ENCODE peak calls at places on chromosomes 13 and 19, in four cellular contexts. One of them, this sample, is unnamed.

GRCh38 chr13:40494932-40495619 is 171.4 kb downstream of the FOXO1 start:
- DNase-seq in neural progenitor cell: no peak
- DNase-seq in GM23248: no peak
- DNase-seq in IMR-90: no peak
- DNase-seq in this sample: no peak

GRCh38 chr19:29516358-29516725 is 9.5 kb upstream of the VSTM2B start:
- DNase-seq in GM23248: no peak
- DNase-seq in IMR-90: no peak
- DNase-seq in neural progenitor cell: no peak
- DNase-seq in this sample: no peak

GRCh38 chr19:16207490-16208025 is 9.8 kb downstream of the AP1M1 start:
- DNase-seq in neural progenitor cell: no peak
- DNase-seq in GM23248: no peak
- DNase-seq in IMR-90: no peak
- DNase-seq in this sample: no peak

GRCh38 chr19:41232686-41233085 is 13.7 kb downstream of the AXL start:
- DNase-seq in IMR-90: no peak
- DNase-seq in neural progenitor cell: no peak
- DNase-seq in GM23248: no peak
- DNase-seq in this sample: no peak

GRCh38 chr19:36013280-36014028 is 559 bp downstream of the ALKBH6 start:
- DNase-seq in IMR-90: no peak
- DNase-seq in neural progenitor cell: no peak
- DNase-seq in GM23248: peak
- DNase-seq in this sample: no peak

GRCh38 chr13:44160549-44161278 is 212.9 kb upstream of the SERP2 start:
- DNase-seq in neural progenitor cell: no peak
- DNase-seq in IMR-90: peak
- DNase-seq in GM23248: no peak
- DNase-seq in this sample: no peak

GRCh38 chr19:48836089-48837017 is at the start of gene HSD17B14:
- DNase-seq in IMR-90: no peak
- DNase-seq in GM23248: peak
- DNase-seq in neural progenitor cell: peak
- DNase-seq in this sample: no peak

GRCh38 chr13:46124967-46125933 is 20.4 kb upstream of the CPB2 start:
- DNase-seq in GM23248: peak
- DNase-seq in neural progenitor cell: no peak
- DNase-seq in IMR-90: no peak
- DNase-seq in this sample: no peak

GRCh38 chr13:99655351-99656091 is 154.2 kb downstream of the TM9SF2 start:
- DNase-seq in GM23248: peak
- DNase-seq in IMR-90: peak
- DNase-seq in neural progenitor cell: peak
- DNase-seq in this sample: peak

GRCh38 chr19:1082165-1082927 is 12.8 kb downstream of the POLR2E start:
- DNase-seq in neural progenitor cell: peak
- DNase-seq in GM23248: peak
- DNase-seq in IMR-90: no peak
- DNase-seq in this sample: peak

GRCh38 chr19:36973844-36974195 is 57.7 kb downstream of the ZNF568 start:
- DNase-seq in IMR-90: no peak
- DNase-seq in neural progenitor cell: no peak
- DNase-seq in GM23248: no peak
- DNase-seq in this sample: no peak

GRCh38 chr13:48775804-48776203 is 122.1 kb downstream of the CYSLTR2 start:
- DNase-seq in GM23248: peak
- DNase-seq in IMR-90: peak
- DNase-seq in neural progenitor cell: no peak
- DNase-seq in this sample: no peak

GRCh38 chr13:20998649-20999415 is 62.6 kb downstream of the LATS2 start:
- DNase-seq in IMR-90: no peak
- DNase-seq in neural progenitor cell: no peak
- DNase-seq in GM23248: no peak
- DNase-seq in this sample: no peak

GRCh38 chr13:92734545-92734944 is 492.1 kb upstream of the GPC6 start:
- DNase-seq in IMR-90: no peak
- DNase-seq in GM23248: no peak
- DNase-seq in neural progenitor cell: no peak
- DNase-seq in this sample: no peak

GRCh38 chr19:55472463-55472862 is 4.0 kb upstream of the ZNF628 start:
- DNase-seq in GM23248: peak
- DNase-seq in neural progenitor cell: no peak
- DNase-seq in IMR-90: peak
- DNase-seq in this sample: peak

GRCh38 chr13:111359237-111359915 is 38.9 kb downstream of the TEX29 start:
- DNase-seq in IMR-90: peak
- DNase-seq in GM23248: peak
- DNase-seq in neural progenitor cell: peak
- DNase-seq in this sample: no peak

GRCh38 chr19:41795031-41795461 is 1.3 kb upstream of the CEACAM3 start:
- DNase-seq in neural progenitor cell: peak
- DNase-seq in GM23248: peak
- DNase-seq in IMR-90: peak
- DNase-seq in this sample: no peak

GRCh38 chr13:20721454-20722357 is 18.2 kb downstream of the IL17D start:
- DNase-seq in neural progenitor cell: peak
- DNase-seq in IMR-90: peak
- DNase-seq in GM23248: peak
- DNase-seq in this sample: no peak

GRCh38 chr19:3609779-3610719 is 3.4 kb upstream of the TBXA2R start:
- DNase-seq in neural progenitor cell: no peak
- DNase-seq in IMR-90: no peak
- DNase-seq in GM23248: peak
- DNase-seq in this sample: no peak

GRCh38 chr19:13164370-13165090 is 14.3 kb downstream of the IER2 start:
- DNase-seq in IMR-90: peak
- DNase-seq in neural progenitor cell: peak
- DNase-seq in GM23248: peak
- DNase-seq in this sample: no peak

GRCh38 chr13:80571346-80572307 is 230.7 kb upstream of the SPRY2 start:
- DNase-seq in neural progenitor cell: no peak
- DNase-seq in IMR-90: no peak
- DNase-seq in GM23248: no peak
- DNase-seq in this sample: no peak

GRCh38 chr19:48230555-48231129 is 25.1 kb downstream of the CARD8 start:
- DNase-seq in neural progenitor cell: no peak
- DNase-seq in IMR-90: no peak
- DNase-seq in GM23248: no peak
- DNase-seq in this sample: no peak

GRCh38 chr19:21321996-21322395 is 7.2 kb downstream of the ZNF708 start:
- DNase-seq in IMR-90: no peak
- DNase-seq in neural progenitor cell: no peak
- DNase-seq in GM23248: peak
- DNase-seq in this sample: no peak

GRCh38 chr19:4376245-4376990 is 23.9 kb downstream of the SH3GL1 start:
- DNase-seq in neural progenitor cell: no peak
- DNase-seq in GM23248: no peak
- DNase-seq in IMR-90: no peak
- DNase-seq in this sample: no peak

GRCh38 chr13:52195052-52195837 is 35.8 kb upstream of the NEK3 start:
- DNase-seq in neural progenitor cell: peak
- DNase-seq in GM23248: peak
- DNase-seq in IMR-90: peak
- DNase-seq in this sample: no peak

GRCh38 chr19:1768918-1769644 is 15.8 kb downstream of the ONECUT3 start:
- DNase-seq in GM23248: no peak
- DNase-seq in IMR-90: no peak
- DNase-seq in neural progenitor cell: no peak
- DNase-seq in this sample: no peak

GRCh38 chr19:17058236-17058635 is 17.0 kb downstream of the HAUS8 start:
- DNase-seq in GM23248: peak
- DNase-seq in IMR-90: peak
- DNase-seq in neural progenitor cell: no peak
- DNase-seq in this sample: no peak

GRCh38 chr19:30664358-30665058 is 292.3 kb downstream of the ZNF536 start:
- DNase-seq in neural progenitor cell: peak
- DNase-seq in GM23248: peak
- DNase-seq in IMR-90: peak
- DNase-seq in this sample: no peak

GRCh38 chr13:101053289-101053688 is 363.0 kb downstream of the NALCN start:
- DNase-seq in IMR-90: no peak
- DNase-seq in GM23248: peak
- DNase-seq in neural progenitor cell: no peak
- DNase-seq in this sample: no peak

DNA sequence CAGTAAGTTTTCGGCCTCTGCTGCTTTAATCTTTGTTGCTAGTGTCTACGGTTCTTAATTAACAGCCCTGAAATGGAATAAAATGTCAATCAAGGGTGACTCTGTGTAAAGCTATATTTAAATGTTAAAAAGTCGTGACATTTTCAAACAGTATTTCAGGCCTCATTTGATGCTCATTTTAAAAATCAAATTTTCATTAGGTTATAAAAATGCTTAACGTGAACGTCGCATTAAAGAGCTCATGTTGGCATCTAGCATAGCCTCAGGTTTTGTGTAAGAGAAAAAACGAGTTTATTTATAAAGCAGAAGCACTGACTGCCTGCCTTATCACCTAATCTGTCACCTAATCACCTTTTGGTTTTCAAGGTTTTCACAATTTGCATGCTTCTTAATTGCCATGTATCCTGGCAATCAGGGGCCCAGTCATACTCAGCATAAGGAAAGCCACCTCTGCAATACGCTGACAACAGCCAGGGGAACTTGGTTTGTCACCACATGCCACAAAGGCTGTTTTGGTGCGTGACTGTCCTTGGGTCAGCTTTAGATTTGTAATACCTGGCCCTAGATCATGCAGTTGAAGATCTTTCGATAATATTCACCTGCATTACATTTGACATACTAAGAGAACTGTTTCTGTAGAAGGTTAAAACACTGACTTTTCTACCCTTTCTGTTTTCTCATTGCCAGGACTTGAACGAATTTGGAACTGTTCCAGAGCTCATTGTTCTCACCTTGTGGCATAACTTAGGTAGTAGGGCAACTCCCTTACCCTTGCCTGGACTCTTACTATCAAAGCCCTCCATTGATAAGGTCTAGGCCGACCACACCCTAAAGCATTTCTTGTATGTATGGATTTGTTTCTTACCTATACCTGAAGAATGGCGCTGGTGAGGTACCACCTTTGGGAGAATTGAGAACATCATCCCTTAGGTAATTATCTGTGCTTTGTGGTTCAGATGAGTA is 112.5 kb downstream of the TEX26 start:
- DNase-seq in IMR-90: no peak
- DNase-seq in GM23248: no peak
- DNase-seq in neural progenitor cell: no peak
- DNase-seq in this sample: peak
- H2AFZ ChIP-seq in IMR-90: peak
- H2AFZ ChIP-seq in GM23248: peak
- H2AFZ ChIP-seq in neural progenitor cell: no peak
- H2AFZ ChIP-seq in this sample: peak

DNA sequence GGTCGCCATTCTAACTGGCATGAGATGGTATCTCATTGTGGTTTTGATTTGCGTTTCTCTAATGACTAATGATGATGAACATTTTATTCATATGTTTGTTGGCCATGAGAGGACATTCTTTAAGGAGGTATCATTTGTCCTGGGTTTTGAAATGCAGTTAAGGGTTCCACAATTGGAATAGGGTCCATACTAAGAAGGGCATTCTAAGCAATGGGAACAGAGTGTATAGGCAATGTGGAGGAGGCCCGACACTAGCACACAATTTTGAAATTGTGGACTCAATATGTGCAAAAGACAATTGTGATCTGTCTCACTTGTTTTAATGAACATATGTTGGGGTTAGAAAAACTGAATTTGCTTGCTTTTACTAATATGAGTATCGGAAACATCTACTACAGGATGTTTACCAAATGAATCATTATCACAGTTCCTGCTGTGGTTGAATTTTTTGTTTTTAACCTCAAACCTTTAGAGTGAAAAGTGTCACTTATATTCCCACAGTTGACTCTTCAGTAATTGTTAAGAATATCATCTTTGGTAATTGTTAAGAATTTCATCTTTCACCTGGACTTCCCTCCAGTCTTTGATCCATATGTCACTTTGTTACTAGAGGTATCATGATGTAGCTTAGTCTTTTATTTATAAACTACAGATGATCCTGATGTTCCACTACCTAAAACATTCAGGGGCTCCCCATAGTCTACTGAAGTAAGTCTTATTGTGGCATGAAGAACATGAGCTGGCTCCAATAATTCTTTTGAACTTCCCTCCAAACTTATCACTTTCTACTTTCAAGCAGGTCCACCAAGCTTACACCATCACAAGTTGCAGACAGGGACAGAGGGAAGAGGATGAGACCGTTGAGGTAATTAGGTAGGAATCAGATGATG is 109.7 kb upstream of the KLF12 start:
- DNase-seq in neural progenitor cell: no peak
- DNase-seq in GM23248: peak
- DNase-seq in IMR-90: peak
- DNase-seq in this sample: no peak
- H3K4me2 ChIP-seq in neural progenitor cell: no peak
- H3K4me2 ChIP-seq in GM23248: peak
- H3K4me2 ChIP-seq in IMR-90: peak
- H3K4me2 ChIP-seq in this sample: peak

DNA sequence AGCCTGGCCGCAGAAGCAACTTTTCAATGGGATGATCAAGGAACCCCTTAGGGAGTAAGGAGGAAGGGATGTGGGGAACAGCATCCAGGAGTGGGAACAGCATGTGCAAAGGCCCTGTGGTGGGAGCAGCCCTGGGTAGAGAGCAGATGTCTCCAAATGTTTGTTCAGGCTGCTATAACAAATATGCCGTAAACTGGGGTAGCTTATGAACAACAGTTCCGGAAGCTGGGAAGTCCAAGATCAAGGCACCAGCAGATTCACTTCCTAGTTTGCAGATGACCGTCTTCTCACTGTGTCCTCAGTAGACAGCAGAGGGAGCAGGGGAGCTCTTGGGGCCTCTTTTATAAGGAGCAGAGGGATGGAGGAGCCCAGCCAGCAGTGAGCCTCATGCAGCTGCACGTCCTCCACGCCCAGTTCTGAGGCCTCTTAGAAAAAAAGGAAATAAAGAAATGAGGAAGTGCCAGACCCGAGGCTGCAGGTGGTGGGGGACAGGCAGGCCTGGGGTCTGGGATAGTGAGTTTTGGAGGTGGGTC is 4.2 kb upstream of the LRRC25 start:
- DNase-seq in neural progenitor cell: peak
- DNase-seq in GM23248: peak
- DNase-seq in IMR-90: peak
- DNase-seq in this sample: no peak
- H3K9ac ChIP-seq in neural progenitor cell: no peak
- H3K9ac ChIP-seq in GM23248: no peak
- H3K9ac ChIP-seq in IMR-90: no peak
- H3K9ac ChIP-seq in this sample: no peak

GRCh38 chr19:58573658-58574164 is 576 bp upstream of the MZF1 start:
- DNase-seq in IMR-90: no peak
- DNase-seq in neural progenitor cell: no peak
- DNase-seq in GM23248: no peak
- DNase-seq in this sample: no peak

GRCh38 chr19:58570770-58571574 is 2.2 kb downstream of the MZF1 start:
- DNase-seq in IMR-90: no peak
- DNase-seq in neural progenitor cell: no peak
- DNase-seq in GM23248: no peak
- DNase-seq in this sample: no peak

GRCh38 chr19:58571575-58571947 is 1.6 kb downstream of the MZF1 start:
- DNase-seq in neural progenitor cell: no peak
- DNase-seq in GM23248: no peak
- DNase-seq in IMR-90: no peak
- DNase-seq in this sample: no peak

GRCh38 chr19:58572818-58573657 is at the start of gene MZF1:
- DNase-seq in GM23248: peak
- DNase-seq in neural progenitor cell: peak
- DNase-seq in IMR-90: peak
- DNase-seq in this sample: peak

GRCh38 chr19:58572026-58572817 is 913 bp downstream of the MZF1 start:
- DNase-seq in neural progenitor cell: peak
- DNase-seq in IMR-90: no peak
- DNase-seq in GM23248: no peak
- DNase-seq in this sample: no peak
- H2AFZ ChIP-seq in neural progenitor cell: peak
- H2AFZ ChIP-seq in IMR-90: peak
- H2AFZ ChIP-seq in GM23248: no peak
- H2AFZ ChIP-seq in this sample: no peak

This sample was measured in keratinocyte.